ENCODE peak calls at places on chromosomes 11 and 22, in ten cellular contexts. B is nucleus accumbens; F is GM18507; T is IMR-90; S is NCI-H524; O is heart right ventricle; N is Panc1; K is NCI-H1930; L is GM04503; Z is activated CD4-positive, alpha-beta T cell treated with anti-CD3 and anti-CD28 coated beads, Interleukin-2, amount 10 ng/mL, durations not matched to agents 7 days and 5 days. Y is an unnamed sample.

GRCh38 chr22:28207281-28208030 is 288.4 kb upstream of the PITPNB start:
- DNase-seq in F (no peak), L (no peak), N (no peak), O (no peak), B (no peak), S (no peak), Z (no peak), K (no peak), T (peak), Y (no peak)

GRCh38 chr11:78379039-78379670 is 38.5 kb downstream of the GAB2 start:
- DNase-seq in Z (peak), S (no peak), T (peak), B (no peak), N (no peak), F (no peak), K (no peak), L (no peak), O (no peak), Y (no peak)

GRCh38 chr22:23071163-23072034 is 1.1 kb downstream of the GNAZ start:
- DNase-seq in K (no peak), T (no peak), S (no peak), B (no peak), N (no peak), L (no peak), Z (no peak), O (peak), F (no peak), Y (peak)

GRCh38 chr11:76769645-76770586 is 13.2 kb upstream of the TSKU start:
- DNase-seq in F (no peak), T (peak), O (no peak), Z (no peak), N (no peak), L (no peak), S (no peak), B (no peak), K (no peak), Y (no peak)

GRCh38 chr22:37515902-37516301 is 3.3 kb downstream of the CARD10 start:
- DNase-seq in K (no peak), Z (no peak), F (no peak), T (no peak), N (no peak), S (no peak), B (no peak), O (no peak), L (no peak), Y (peak)

GRCh38 chr11:68470304-68470811 is 9.8 kb downstream of the PPP6R3 start:
- DNase-seq in B (no peak), N (no peak), F (no peak), T (no peak), Z (no peak), O (no peak), L (no peak), K (no peak), S (peak), Y (no peak)

GRCh38 chr11:44096360-44097188 is 1.1 kb downstream of the EXT2 start:
- DNase-seq in T (peak), S (no peak), K (no peak), N (no peak), O (no peak), Z (no peak), F (no peak), B (no peak), L (peak), Y (no peak)

GRCh38 chr11:3137486-3138177 is 27.5 kb downstream of the OSBPL5 start:
- DNase-seq in L (no peak), B (no peak), Z (no peak), T (no peak), N (no peak), K (no peak), F (no peak), O (peak), S (no peak), Y (peak)

GRCh38 chr22:20567371-20567847 is 60.0 kb downstream of the MED15 start:
- DNase-seq in B (no peak), T (peak), Z (no peak), S (no peak), K (no peak), O (no peak), L (peak), F (no peak), N (no peak), Y (peak)

GRCh38 chr22:36486619-36487384 is 5.4 kb upstream of the TXN2 start:
- DNase-seq in O (no peak), S (peak), T (peak), F (no peak), B (no peak), Z (peak), K (no peak), N (no peak), L (no peak), Y (no peak)

GRCh38 chr11:131206671-131207070 is 163.7 kb upstream of the NTM start:
- DNase-seq in S (no peak), L (no peak), T (no peak), F (no peak), Z (no peak), N (no peak), O (no peak), B (no peak), K (no peak), Y (no peak)

GRCh38 chr22:21693333-21693998 is 27.7 kb downstream of the PPIL2 start:
- DNase-seq in L (no peak), Z (no peak), K (no peak), S (no peak), B (no peak), N (no peak), T (no peak), O (no peak), F (no peak), Y (no peak)

GRCh38 chr11:69141742-69142141 is 14.0 kb upstream of the SMIM38 start:
- DNase-seq in T (peak), Z (no peak), F (no peak), B (no peak), O (no peak), N (no peak), K (no peak), L (no peak), S (peak), Y (no peak)

GRCh38 chr22:24068717-24069116 is 57.6 kb downstream of the CABIN1 start:
- DNase-seq in L (no peak), K (no peak), Z (no peak), N (no peak), B (no peak), T (no peak), S (no peak), O (no peak), F (no peak), Y (no peak)

GRCh38 chr11:73158356-73159051 is 16.4 kb upstream of the FCHSD2 start:
- DNase-seq in Z (no peak), F (no peak), L (no peak), O (no peak), K (no peak), S (no peak), B (no peak), N (no peak), T (peak), Y (no peak)